ENCODE peak calls at places on chromosomes 11 and 22, in nine cellular contexts. M, Y, L, A, T, S, G, F and D are unnamed samples.

GRCh38 chr22:39522567-39523300 is 2.4 kb downstream of the ATF4 start:
- DNase-seq in F (peak; percentile 35), T (no peak), G (peak; percentile 67), M (peak; percentile 47), A (no peak), Y (peak; percentile 71), S (peak; percentile 50), L (no peak), D (peak; percentile 59)

GRCh38 chr11:44096360-44097188 is 1.1 kb downstream of the EXT2 start:
- DNase-seq in F (no peak), A (no peak), M (peak; percentile 88), Y (no peak), S (peak; percentile 76), T (no peak), L (no peak), G (peak; percentile 84), D (peak; percentile 92)

GRCh38 chr11:36231300-36231699 is 57.9 kb downstream of the COMMD9 start:
- DNase-seq in M (no peak), G (no peak), Y (peak; percentile 77), L (no peak), T (no peak), S (peak; percentile 9), F (no peak), A (no peak), D (no peak)

GRCh38 chr22:33919591-33920501 is at the start of gene LARGE1:
- DNase-seq in M (peak; percentile 55), F (peak; percentile 43), L (peak; percentile 72), A (peak; percentile 71), G (peak; percentile 84), T (peak; percentile 43), Y (peak; percentile 29), S (no peak), D (no peak)

GRCh38 chr22:27639180-27640086 is 162.1 kb downstream of the MN1 start:
- DNase-seq in S (no peak), F (no peak), Y (no peak), G (no peak), T (peak; percentile 24), L (no peak), A (no peak), M (no peak), D (no peak)

GRCh38 chr22:20413217-20414058 is 19.5 kb downstream of the ZNF74 start:
- DNase-seq in A (no peak), T (no peak), G (peak; percentile 23), M (no peak), S (no peak), Y (no peak), F (no peak), L (no peak), D (no peak)

GRCh38 chr11:121466063-121466794 is 13.5 kb upstream of the SORL1-AS1 start:
- DNase-seq in T (peak; percentile 93), Y (peak; percentile 93), F (peak; percentile 85), L (peak; percentile 97), M (peak; percentile 92), S (peak; percentile 99), A (peak; percentile 90), G (no peak), D (peak; percentile 63)

GRCh38 chr22:48618326-48618725 is 1209.3 kb downstream of the BRD1 start:
- DNase-seq in L (no peak), G (no peak), S (no peak), M (no peak), F (no peak), A (no peak), Y (no peak), T (no peak), D (no peak)

GRCh38 chr22:23533328-23533762 is 46.7 kb downstream of the IGLL1 start:
- DNase-seq in F (no peak), A (peak; percentile 91), T (no peak), G (peak; percentile 74), S (no peak), M (peak; percentile 20), L (no peak), Y (no peak), D (peak; percentile 5)

GRCh38 chr11:62921573-62922188 is 518 bp upstream of the CHRM1 start:
- DNase-seq in Y (no peak), M (no peak), S (peak; percentile 50), F (no peak), L (no peak), G (peak; percentile 59), A (no peak), T (no peak), D (peak; percentile 13)

GRCh38 chr11:62922189-62922589 is 1.0 kb upstream of the CHRM1 start:
- DNase-seq in L (no peak), S (no peak), A (no peak), Y (no peak), M (no peak), F (no peak), G (peak; percentile 56), T (no peak), D (peak; percentile 13)

GRCh38 chr11:62923634-62924411 is 2.7 kb upstream of the CHRM1 start:
- DNase-seq in L (no peak), M (no peak), G (no peak), A (peak; percentile 49), Y (no peak), F (no peak), S (no peak), T (no peak), D (no peak)

GRCh38 chr11:62921201-62921572 is at the start of gene CHRM1:
- DNase-seq in A (no peak), M (no peak), G (peak; percentile 44), Y (no peak), F (no peak), T (no peak), S (peak; percentile 19), L (no peak), D (no peak)

DNA sequence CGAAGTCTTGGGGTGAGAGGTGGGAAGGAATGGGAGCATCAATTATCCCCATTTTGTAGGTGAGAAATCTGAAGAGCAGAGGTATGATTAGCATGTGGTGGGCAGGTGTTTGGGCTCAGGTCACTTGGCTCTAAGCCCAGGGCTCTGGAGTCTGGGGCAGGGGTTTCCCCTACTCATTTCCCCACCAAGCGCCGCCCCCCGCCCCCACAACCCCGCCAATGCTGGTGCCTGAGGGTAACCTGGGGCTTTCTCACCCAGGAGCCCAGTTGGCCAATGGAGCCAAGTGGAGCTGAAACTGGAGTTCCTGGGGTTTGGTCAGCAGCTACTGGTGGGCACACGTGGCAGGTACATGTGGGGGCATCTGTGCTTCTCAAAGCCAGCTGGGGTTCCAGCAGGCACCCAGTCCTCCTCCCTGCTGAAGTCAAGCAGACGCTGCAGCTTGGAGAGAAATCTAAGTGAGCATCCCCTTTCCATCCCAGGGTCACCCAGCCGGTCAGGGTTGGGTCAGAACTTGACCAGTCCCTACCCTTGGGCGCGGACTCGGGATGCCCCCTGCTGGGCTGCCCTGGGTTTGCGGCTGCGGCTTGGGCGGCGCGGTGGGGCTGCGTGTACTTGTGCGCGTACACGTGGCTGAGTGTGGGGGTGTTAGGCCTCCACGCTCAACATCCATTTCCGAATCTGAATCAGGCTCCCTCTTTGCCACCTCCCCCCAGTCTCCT is 1.6 kb upstream of the CHRM1 start:
- DNase-seq in L (no peak), G (no peak), M (no peak), F (no peak), Y (no peak), S (no peak), T (no peak), A (peak; percentile 72), D (no peak)
- TF ChIP-seq CTCF in L (no peak), G (no peak), M (peak; percentile 20), F (no peak), Y (peak; percentile 32), S (peak; percentile 45), T (no peak), A (peak; percentile 80), D (peak; percentile 41)

GRCh38 chr11:23010790-23011340 is 150.6 kb upstream of the CCDC179 start:
- DNase-seq in M (no peak), G (no peak), L (no peak), S (no peak), A (no peak), T (no peak), Y (no peak), F (no peak), D (no peak)

GRCh38 chr11:23006730-23007129 is 146.5 kb upstream of the CCDC179 start:
- DNase-seq in Y (peak; percentile 48), F (no peak), M (no peak), G (no peak), S (no peak), A (no peak), T (no peak), L (no peak), D (no peak)
- H3K27me3 ChIP-seq in Y (no peaks in the 10 kb centered on the region), F (no peaks in the 10 kb centered on the region), M (no peaks in the 10 kb centered on the region), G (no peaks in the 10 kb centered on the region), S (no peaks in the 10 kb centered on the region), A (no peaks in the 10 kb centered on the region), T (no peaks in the 10 kb centered on the region), L (no peaks in the 10 kb centered on the region), D (no peaks in the 10 kb centered on the region)

GRCh38 chr11:129321076-129321475 is 54.6 kb upstream of the BARX2 start:
- DNase-seq in L (no peak), F (no peak), Y (no peak), M (no peak), G (no peak), S (no peak), T (no peak), A (no peak), D (no peak)

GRCh38 chr11:129324533-129325175 is 51.0 kb upstream of the BARX2 start:
- DNase-seq in S (peak; percentile 88), M (no peak), A (no peak), L (no peak), Y (peak; percentile 11), F (no peak), T (no peak), G (no peak), D (peak; percentile 65)

GRCh38 chr11:129322941-129323340 is 52.7 kb upstream of the BARX2 start:
- DNase-seq in L (no peak), G (no peak), S (no peak), A (no peak), F (no peak), T (no peak), Y (no peak), M (no peak), D (no peak)

GRCh38 chr11:129326921-129327320 is 48.7 kb upstream of the BARX2 start:
- DNase-seq in A (no peak), G (no peak), T (no peak), Y (no peak), L (no peak), M (no peak), S (no peak), F (no peak), D (no peak)

DNA sequence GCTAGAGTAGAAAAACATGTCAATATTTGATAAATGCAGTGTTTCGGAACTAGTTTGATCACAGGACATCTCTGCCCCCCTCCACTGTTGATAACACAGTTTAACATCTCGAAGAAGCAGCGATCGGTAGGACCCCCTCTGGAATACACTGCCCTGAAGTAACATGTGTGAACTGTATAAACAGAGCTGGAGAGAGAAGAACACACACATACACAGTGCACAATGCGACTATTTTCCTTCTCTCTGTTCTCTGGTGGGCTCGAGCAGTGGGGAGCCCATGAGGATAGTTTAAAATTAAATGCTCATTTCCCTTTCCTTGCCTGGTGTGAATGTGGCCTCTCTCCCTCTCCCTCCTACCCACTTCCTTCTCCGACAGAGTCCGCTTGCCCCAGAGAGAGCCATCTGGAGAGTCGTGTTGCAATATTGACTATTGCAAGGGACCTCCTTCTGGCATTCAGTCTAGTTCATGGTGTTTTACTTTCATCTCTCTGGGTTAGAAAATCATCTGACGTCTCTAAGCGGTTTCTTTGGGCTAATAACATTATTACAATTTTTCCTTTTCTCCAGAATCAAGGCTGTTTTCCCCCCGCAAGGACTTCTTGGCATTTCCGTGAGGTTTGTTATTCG is 51.6 kb upstream of the BARX2 start:
- DNase-seq in Y (peak; percentile 80), F (no peak), T (peak; percentile 22), M (no peak), G (no peak), L (no peak), A (no peak), S (no peak), D (peak; percentile 18)
- H3K4me3 ChIP-seq in Y (peak overlapping the region; percentile 14), F (no peak overlapping the region), T (no peak overlapping the region), M (no peak overlapping the region), G (no peak overlapping the region), L (no peak overlapping the region), A (no peak overlapping the region), S (no peak overlapping the region), D (no peak overlapping the region)

GRCh38 chr22:44671742-44672141 is 30.3 kb upstream of the PRR5 start:
- DNase-seq in Y (peak; percentile 49), T (no peak), F (no peak), S (no peak), M (peak; percentile 42), G (no peak), A (no peak), L (no peak), D (peak; percentile 72)
- TF ChIP-seq CTCF in Y (no peak), T (no peak), F (no peak), S (no peak), M (no peak), G (no peak), A (no peak), L (no peak), D (no peak)